ENCODE peak calls at places on chromosome 1, in four cellular contexts. One of them, this sample, is unnamed. For H3K36me3, the result is how much of the 10 kb centered on the place peaks cover.

GRCh38 chr1:208052926-208053407 is 142.0 kb upstream of the CD34 start:
- DNase-seq in Peyer's patch: no peak
- DNase-seq in tibial nerve: no peak
- DNase-seq in heart left ventricle: no peak
- DNase-seq in this sample: no peak

GRCh38 chr1:60715970-60716369 is 366.4 kb upstream of the NFIA start:
- DNase-seq in tibial nerve: no peak
- DNase-seq in heart left ventricle: no peak
- DNase-seq in Peyer's patch: no peak
- DNase-seq in this sample: no peak

GRCh38 chr1:178461104-178461503 is 35.7 kb downstream of the CLEC20A start:
- DNase-seq in Peyer's patch: no peak
- DNase-seq in tibial nerve: no peak
- DNase-seq in heart left ventricle: no peak
- DNase-seq in this sample: no peak

GRCh38 chr1:96808186-96808585 is 86.6 kb downstream of the PTBP2 start:
- DNase-seq in Peyer's patch: no peak
- DNase-seq in tibial nerve: no peak
- DNase-seq in heart left ventricle: no peak
- DNase-seq in this sample: no peak

GRCh38 chr1:26288311-26288941 is 8.5 kb downstream of the SH3BGRL3 start:
- DNase-seq in heart left ventricle: no peak
- DNase-seq in tibial nerve: no peak
- DNase-seq in Peyer's patch: peak
- DNase-seq in this sample: no peak

GRCh38 chr1:39654291-39654690 is 14.8 kb upstream of the HEYL start:
- DNase-seq in tibial nerve: peak
- DNase-seq in Peyer's patch: no peak
- DNase-seq in heart left ventricle: no peak
- DNase-seq in this sample: no peak

GRCh38 chr1:198657550-198658064 is 18.8 kb downstream of the PTPRC start:
- DNase-seq in heart left ventricle: no peak
- DNase-seq in Peyer's patch: no peak
- DNase-seq in tibial nerve: peak
- DNase-seq in this sample: no peak

GRCh38 chr1:198918920-198919319 is 280.1 kb downstream of the PTPRC start:
- DNase-seq in tibial nerve: no peak
- DNase-seq in heart left ventricle: no peak
- DNase-seq in Peyer's patch: no peak
- DNase-seq in this sample: no peak

GRCh38 chr1:224691526-224691925 is 75.4 kb downstream of the CNIH3 start:
- DNase-seq in tibial nerve: no peak
- DNase-seq in heart left ventricle: no peak
- DNase-seq in Peyer's patch: no peak
- DNase-seq in this sample: no peak

GRCh38 chr1:193321242-193321842 is 134.9 kb upstream of the B3GALT2 start:
- DNase-seq in tibial nerve: no peak
- DNase-seq in heart left ventricle: no peak
- DNase-seq in Peyer's patch: no peak
- DNase-seq in this sample: no peak

GRCh38 chr1:164716992-164717703 is 158.2 kb downstream of the PBX1 start:
- DNase-seq in Peyer's patch: no peak
- DNase-seq in tibial nerve: no peak
- DNase-seq in heart left ventricle: no peak
- DNase-seq in this sample: no peak

GRCh38 chr1:6013491-6013890 is 21.3 kb upstream of the NPHP4 start:
- DNase-seq in Peyer's patch: no peak
- DNase-seq in heart left ventricle: no peak
- DNase-seq in tibial nerve: no peak
- DNase-seq in this sample: no peak

GRCh38 chr1:178644308-178645120 is 80.5 kb upstream of the RALGPS2 start:
- DNase-seq in Peyer's patch: no peak
- DNase-seq in heart left ventricle: peak
- DNase-seq in tibial nerve: no peak
- DNase-seq in this sample: peak

GRCh38 chr1:212635141-212635601 is 26.6 kb downstream of the ATF3 start:
- DNase-seq in heart left ventricle: no peak
- DNase-seq in tibial nerve: no peak
- DNase-seq in Peyer's patch: no peak
- DNase-seq in this sample: no peak

GRCh38 chr1:17012775-17013501 is 1.2 kb upstream of the ATP13A2 start:
- DNase-seq in heart left ventricle: no peak
- DNase-seq in tibial nerve: no peak
- DNase-seq in Peyer's patch: no peak
- DNase-seq in this sample: no peak

GRCh38 chr1:28976254-28976653 is 61.9 kb downstream of the EPB41 start:
- DNase-seq in heart left ventricle: no peak
- DNase-seq in tibial nerve: no peak
- DNase-seq in Peyer's patch: no peak
- DNase-seq in this sample: no peak

GRCh38 chr1:234929369-234929768 is 199.3 kb downstream of the TOMM20 start:
- DNase-seq in tibial nerve: no peak
- DNase-seq in Peyer's patch: no peak
- DNase-seq in heart left ventricle: no peak
- DNase-seq in this sample: no peak

GRCh38 chr1:27335506-27336422 is 6.1 kb upstream of the SYTL1 start:
- DNase-seq in tibial nerve: no peak
- DNase-seq in Peyer's patch: no peak
- DNase-seq in heart left ventricle: no peak
- DNase-seq in this sample: no peak

GRCh38 chr1:167824163-167824794 is 89.7 kb downstream of the ADCY10 start:
- DNase-seq in heart left ventricle: no peak
- DNase-seq in Peyer's patch: no peak
- DNase-seq in tibial nerve: no peak
- DNase-seq in this sample: no peak

GRCh38 chr1:176501596-176501995 is 38.6 kb downstream of the PAPPA2 start:
- DNase-seq in Peyer's patch: no peak
- DNase-seq in tibial nerve: no peak
- DNase-seq in heart left ventricle: no peak
- DNase-seq in this sample: no peak

GRCh38 chr1:197269053-197269452 is 1.0 kb downstream of the CRB1 start:
- DNase-seq in heart left ventricle: no peak
- DNase-seq in tibial nerve: no peak
- DNase-seq in Peyer's patch: no peak
- DNase-seq in this sample: no peak

GRCh38 chr1:61332196-61332753 is 249.9 kb downstream of the NFIA start:
- DNase-seq in tibial nerve: no peak
- DNase-seq in heart left ventricle: no peak
- DNase-seq in Peyer's patch: no peak
- DNase-seq in this sample: no peak

GRCh38 chr1:167090289-167090942 is at the start of gene GPA33:
- DNase-seq in tibial nerve: no peak
- DNase-seq in Peyer's patch: peak
- DNase-seq in heart left ventricle: no peak
- DNase-seq in this sample: no peak

GRCh38 chr1:40899230-40899870 is 37.2 kb upstream of the CITED4 start:
- DNase-seq in tibial nerve: no peak
- DNase-seq in heart left ventricle: no peak
- DNase-seq in Peyer's patch: no peak
- DNase-seq in this sample: no peak

GRCh38 chr1:213131851-213132655 is 81.0 kb downstream of the RPS6KC1 start:
- DNase-seq in heart left ventricle: no peak
- DNase-seq in tibial nerve: no peak
- DNase-seq in Peyer's patch: no peak
- DNase-seq in this sample: no peak

GRCh38 chr1:228156518-228156875 is 6.8 kb downstream of the GJC2 start:
- DNase-seq in Peyer's patch: no peak
- DNase-seq in tibial nerve: no peak
- DNase-seq in heart left ventricle: no peak
- DNase-seq in this sample: no peak

GRCh38 chr1:109272021-109272799 is 10.7 kb downstream of the PSRC1 start:
- DNase-seq in tibial nerve: no peak
- DNase-seq in Peyer's patch: no peak
- DNase-seq in heart left ventricle: no peak
- DNase-seq in this sample: no peak
- H3K36me3 ChIP-seq in tibial nerve: half or more
- H3K36me3 ChIP-seq in Peyer's patch: under half
- H3K36me3 ChIP-seq in heart left ventricle: under half
- H3K36me3 ChIP-seq in this sample: under half

GRCh38 chr1:241640149-241640866 is at the start of the genes CHML and OPN3:
- DNase-seq in heart left ventricle: peak
- DNase-seq in tibial nerve: peak
- DNase-seq in Peyer's patch: peak
- DNase-seq in this sample: peak
- TF ChIP-seq POLR2A in heart left ventricle: peak
- TF ChIP-seq POLR2A in tibial nerve: peak
- TF ChIP-seq POLR2A in Peyer's patch: peak
- TF ChIP-seq POLR2A in this sample: peak

GRCh38 chr1:109239580-109240068 is 9.7 kb upstream of the CELSR2 start:
- DNase-seq in heart left ventricle: no peak
- DNase-seq in tibial nerve: no peak
- DNase-seq in Peyer's patch: no peak
- DNase-seq in this sample: no peak

GRCh38 chr1:109238382-109238781 is 11.0 kb upstream of the CELSR2 start:
- DNase-seq in Peyer's patch: no peak
- DNase-seq in heart left ventricle: no peak
- DNase-seq in tibial nerve: no peak
- DNase-seq in this sample: no peak

GRCh38 chr1:109239047-109239579 is 10.2 kb upstream of the CELSR2 start:
- DNase-seq in tibial nerve: no peak
- DNase-seq in Peyer's patch: no peak
- DNase-seq in heart left ventricle: no peak
- DNase-seq in this sample: no peak

GRCh38 chr1:109235137-109235536 is 14.2 kb upstream of the CELSR2 start:
- DNase-seq in heart left ventricle: no peak
- DNase-seq in Peyer's patch: no peak
- DNase-seq in tibial nerve: no peak
- DNase-seq in this sample: no peak

GRCh38 chr1:109237512-109237911 is 11.8 kb upstream of the CELSR2 start:
- DNase-seq in tibial nerve: no peak
- DNase-seq in heart left ventricle: no peak
- DNase-seq in Peyer's patch: no peak
- DNase-seq in this sample: no peak
- H3K36me3 ChIP-seq in tibial nerve: half or more
- H3K36me3 ChIP-seq in heart left ventricle: half or more
- H3K36me3 ChIP-seq in Peyer's patch: half or more
- H3K36me3 ChIP-seq in this sample: under half

GRCh38 chr1:52141513-52142219 is at the start of gene ZFYVE9:
- DNase-seq in tibial nerve: peak
- DNase-seq in heart left ventricle: peak
- DNase-seq in Peyer's patch: peak
- DNase-seq in this sample: peak
- TF ChIP-seq POLR2A in tibial nerve: no peak
- TF ChIP-seq POLR2A in heart left ventricle: no peak
- TF ChIP-seq POLR2A in Peyer's patch: peak
- TF ChIP-seq POLR2A in this sample: peak

GRCh38 chr1:160438935-160439334 is 38.6 kb downstream of the VANGL2 start:
- DNase-seq in tibial nerve: no peak
- DNase-seq in heart left ventricle: no peak
- DNase-seq in Peyer's patch: no peak
- DNase-seq in this sample: no peak
- H3K36me3 ChIP-seq in tibial nerve: under half
- H3K36me3 ChIP-seq in heart left ventricle: under half
- H3K36me3 ChIP-seq in Peyer's patch: under half
- H3K36me3 ChIP-seq in this sample: under half

GRCh38 chr1:23695667-23696066 is 4.1 kb downstream of the RPL11 start:
- DNase-seq in Peyer's patch: no peak
- DNase-seq in heart left ventricle: no peak
- DNase-seq in tibial nerve: no peak
- DNase-seq in this sample: no peak
- TF ChIP-seq POLR2A in Peyer's patch: no peak
- TF ChIP-seq POLR2A in heart left ventricle: no peak
- TF ChIP-seq POLR2A in tibial nerve: no peak
- TF ChIP-seq POLR2A in this sample: no peak

GRCh38 chr1:230843503-230844309 is 24.6 kb downstream of the C1orf198 start:
- DNase-seq in Peyer's patch: no peak
- DNase-seq in heart left ventricle: no peak
- DNase-seq in tibial nerve: no peak
- DNase-seq in this sample: no peak
- H3K36me3 ChIP-seq in Peyer's patch: under half
- H3K36me3 ChIP-seq in heart left ventricle: half or more
- H3K36me3 ChIP-seq in tibial nerve: half or more
- H3K36me3 ChIP-seq in this sample: under half

This sample was measured in right lobe of liver.